ENCODE peak calls at places on chromosomes 16 and 17, in four cellular contexts. M is GM12878, F is SK-N-SH, X is IMR-90. W is an unnamed sample.

GRCh38 chr16:24921229-24921628 is 75.5 kb downstream of the SLC5A11 start:
- DNase-seq in M (no peak), F (no peak), X (no peak), W (no peak)

GRCh38 chr17:31408586-31408985 is 17.1 kb downstream of the RAB11FIP4 start:
- DNase-seq in M (no peak), F (no peak), X (no peak), W (no peak)

GRCh38 chr17:66855204-66855603 is 20.3 kb downstream of the CACNG5 start:
- DNase-seq in X (no peak), F (no peak), M (no peak), W (peak)

GRCh38 chr17:40191237-40192208 is 14.3 kb downstream of the RAPGEFL1 start:
- DNase-seq in M (peak), F (peak), X (peak), W (peak)

GRCh38 chr16:972316-973002 is 1.7 kb upstream of the LMF1 start:
- DNase-seq in X (no peak), M (no peak), F (no peak), W (no peak)

GRCh38 chr16:79612207-79612606 is 11.7 kb upstream of the MAF start:
- DNase-seq in M (no peak), X (no peak), F (no peak), W (no peak)

GRCh38 chr17:17561408-17562144 is 29.9 kb downstream of the PEMT start:
- DNase-seq in M (no peak), F (no peak), X (no peak), W (no peak)

GRCh38 chr16:87068316-87068715 is 248.9 kb downstream of the C16orf95 start:
- DNase-seq in M (no peak), F (no peak), X (no peak), W (no peak)

GRCh38 chr17:34579017-34579946 is at the start of gene TMEM132E:
- DNase-seq in M (no peak), F (peak), X (peak), W (no peak)

GRCh38 chr16:88681084-88681680 is 5.1 kb downstream of the SNAI3 start:
- DNase-seq in M (no peak), F (peak), X (no peak), W (peak)

GRCh38 chr17:65278050-65278819 is 141.1 kb downstream of the RGS9 start:
- DNase-seq in X (peak), F (peak), M (no peak), W (peak)

GRCh38 chr17:2197271-2197670 is 106.3 kb downstream of the SMG6 start:
- DNase-seq in M (no peak), X (no peak), F (no peak), W (no peak)

GRCh38 chr16:11182381-11182780 is 73.6 kb downstream of the SOCS1 start:
- DNase-seq in F (no peak), M (no peak), X (no peak), W (no peak)

GRCh38 chr16:78227855-78228254 is 128.4 kb downstream of the WWOX start:
- DNase-seq in M (no peak), F (peak), X (no peak), W (peak)

GRCh38 chr16:84712138-84712671 is 12.4 kb downstream of the USP10 start:
- DNase-seq in F (no peak), M (no peak), X (no peak), W (no peak)

GRCh38 chr17:35218901-35219300 is 24.0 kb upstream of the SLFN5 start:
- DNase-seq in M (no peak), X (no peak), F (no peak), W (no peak)

GRCh38 chr16:64773638-64774037 is 348.2 kb downstream of the CDH11 start:
- DNase-seq in F (peak), M (no peak), X (no peak), W (no peak)

GRCh38 chr16:88703486-88704309 is 2.5 kb downstream of the RNF166 start:
- DNase-seq in F (no peak), M (no peak), X (no peak), W (no peak)

GRCh38 chr16:55471448-55472097 is 7.4 kb upstream of the MMP2 start:
- DNase-seq in X (peak), M (no peak), F (no peak), W (no peak)

GRCh38 chr17:72422505-72423285 is 301.9 kb downstream of the SOX9 start:
- DNase-seq in F (peak), X (peak), M (peak), W (no peak)

GRCh38 chr16:9114842-9115241 is 23.4 kb downstream of the HAPSTR1 start:
- DNase-seq in M (no peak), X (no peak), F (no peak), W (no peak)

GRCh38 chr17:27327871-27328270 is 34.0 kb downstream of the WSB1 start:
- DNase-seq in F (no peak), X (peak), M (no peak), W (no peak)

GRCh38 chr16:80670170-80670865 is 129.5 kb downstream of the DYNLRB2 start:
- DNase-seq in F (no peak), X (no peak), M (no peak), W (no peak)

GRCh38 chr16:19595043-19595767 is 39.7 kb downstream of the VPS35L start:
- DNase-seq in X (peak), F (peak), M (no peak), W (no peak)

GRCh38 chr17:76735586-76736348 is 1.4 kb downstream of the SRSF2 start:
- DNase-seq in F (no peak), M (no peak), X (no peak), W (peak)

GRCh38 chr16:84036982-84037425 is 5.6 kb downstream of the SLC38A8 start:
- DNase-seq in F (no peak), X (no peak), M (no peak), W (no peak)

GRCh38 chr17:82598256-82599011 is 49.8 kb downstream of the WDR45B start:
- DNase-seq in X (peak), F (peak), M (no peak), W (no peak)

GRCh38 chr17:76791053-76791980 is 53.4 kb downstream of the MFSD11 start:
- DNase-seq in M (peak), F (peak), X (peak), W (peak)

GRCh38 chr16:81567987-81568748 is 123.6 kb downstream of the CMIP start:
- DNase-seq in F (no peak), M (no peak), X (peak), W (no peak)

GRCh38 chr17:64178011-64178825 is 48.3 kb upstream of the ERN1 start:
- DNase-seq in X (peak), F (peak), M (no peak), W (no peak)

GRCh38 chr17:18177137-18177536 is 6.5 kb upstream of the ALKBH5 start:
- DNase-seq in M (no peak), X (no peak), F (no peak), W (no peak)

GRCh38 chr17:68820476-68820824 is 134.7 kb downstream of the ABCA8 start:
- DNase-seq in X (no peak), F (no peak), M (no peak), W (no peak)

GRCh38 chr16:85428168-85428898 is 184.8 kb upstream of the GSE1 start:
- DNase-seq in F (peak), M (no peak), X (no peak), W (peak)

DNA sequence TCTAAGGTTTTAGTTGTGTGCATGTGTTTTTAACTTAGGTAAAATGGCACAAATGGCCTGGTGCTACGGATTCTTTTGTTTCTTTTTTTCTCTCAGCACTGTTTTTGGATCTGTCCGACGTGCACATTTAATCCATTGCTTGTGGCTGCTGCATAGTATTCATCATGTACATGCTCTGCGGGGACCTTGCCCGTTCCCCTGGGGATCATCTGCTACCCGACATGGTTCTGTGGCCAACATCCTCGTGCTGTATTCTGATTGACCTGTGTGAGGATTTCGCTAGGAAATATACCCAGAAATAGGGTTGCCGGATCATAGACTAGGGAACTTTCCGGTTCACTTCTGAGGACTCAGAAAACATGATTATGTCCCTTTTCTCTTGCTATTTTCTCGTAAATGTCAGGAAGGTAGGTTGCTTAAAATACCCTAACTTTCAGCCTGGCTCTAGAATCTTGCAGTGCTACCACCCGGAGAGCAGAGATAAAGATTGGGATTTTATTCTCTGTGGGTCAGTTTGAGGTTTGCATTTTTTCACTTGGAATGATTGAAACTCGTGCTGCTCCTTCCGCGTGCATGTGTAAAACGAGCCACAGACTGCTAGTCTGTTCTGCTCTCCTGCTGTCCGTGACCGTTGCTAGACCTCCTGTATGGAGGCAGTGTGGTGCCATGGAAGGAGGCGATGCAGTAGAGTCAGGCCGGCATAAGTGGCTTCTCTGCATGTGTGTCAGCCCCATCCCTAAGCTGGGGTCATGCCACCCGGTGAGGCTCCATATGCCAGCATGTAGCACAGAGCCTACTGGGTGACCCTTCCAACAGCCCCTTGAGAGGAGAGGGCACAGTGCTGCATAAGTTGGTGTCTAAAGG is 42.8 kb downstream of the LDHD start:
- DNase-seq in X (no peak), F (no peak), M (no peak), W (no peak)
- TF ChIP-seq RCOR1 in X (no peak), F (no peak), M (no peak), W (no peak)

GRCh38 chr17:42315402-42316156 is 27.3 kb downstream of the STAT5A start:
- DNase-seq in X (no peak), F (no peak), M (peak), W (peak)
- H2AFZ ChIP-seq in X (no peak), F (no peak), M (no peak), W (no peak)

GRCh38 chr17:33142703-33143299 is 150.3 kb downstream of the ASIC2 start:
- DNase-seq in F (no peak), M (no peak), X (peak), W (peak)

GRCh38 chr17:33140413-33141099 is 148.9 kb downstream of the SPACA3 start:
- DNase-seq in X (no peak), F (no peak), M (no peak), W (no peak)

DNA sequence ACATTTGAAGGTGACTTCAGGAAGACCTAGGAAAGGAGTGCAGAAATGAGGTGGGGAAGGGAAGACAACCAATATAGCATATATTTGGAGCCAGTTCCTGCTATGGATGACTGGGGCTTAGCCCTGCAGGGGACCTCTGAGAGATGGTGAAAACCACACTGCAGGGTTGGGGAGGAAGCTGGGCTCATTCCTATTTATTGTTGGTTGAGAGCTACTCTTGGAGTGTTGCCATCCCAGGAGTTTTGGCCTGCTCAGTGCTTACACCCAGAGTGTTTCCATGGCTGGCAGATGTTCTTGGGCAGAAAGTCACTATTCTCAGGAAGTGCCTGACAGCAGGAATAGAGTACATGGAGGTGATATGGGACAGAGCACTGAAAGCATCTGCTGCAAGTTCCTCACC is 145.8 kb downstream of the SPACA3 start:
- DNase-seq in X (no peak), M (no peak), F (no peak), W (no peak)
- TF ChIP-seq RCOR1 in X (no peak), M (no peak), F (no peak), W (no peak)

GRCh38 chr17:45273551-45273957 is 11.7 kb upstream of the SPATA32 start:
- DNase-seq in M (no peak), X (no peak), F (no peak), W (no peak)
- H2AFZ ChIP-seq in M (no peak), X (no peak), F (no peak), W (no peak)

GRCh38 chr16:66273036-66273435 is 93.5 kb upstream of the CDH5 start:
- DNase-seq in F (no peak), X (no peak), M (no peak), W (no peak)

GRCh38 chr16:66269631-66270332 is 96.7 kb upstream of the CDH5 start:
- DNase-seq in F (no peak), X (no peak), M (no peak), W (no peak)

GRCh38 chr16:66272461-66272860 is 94.0 kb upstream of the CDH5 start:
- DNase-seq in M (no peak), X (no peak), F (no peak), W (no peak)

GRCh38 chr16:66270333-66270927 is 96.1 kb upstream of the CDH5 start:
- DNase-seq in M (no peak), X (peak), F (peak), W (peak)

DNA sequence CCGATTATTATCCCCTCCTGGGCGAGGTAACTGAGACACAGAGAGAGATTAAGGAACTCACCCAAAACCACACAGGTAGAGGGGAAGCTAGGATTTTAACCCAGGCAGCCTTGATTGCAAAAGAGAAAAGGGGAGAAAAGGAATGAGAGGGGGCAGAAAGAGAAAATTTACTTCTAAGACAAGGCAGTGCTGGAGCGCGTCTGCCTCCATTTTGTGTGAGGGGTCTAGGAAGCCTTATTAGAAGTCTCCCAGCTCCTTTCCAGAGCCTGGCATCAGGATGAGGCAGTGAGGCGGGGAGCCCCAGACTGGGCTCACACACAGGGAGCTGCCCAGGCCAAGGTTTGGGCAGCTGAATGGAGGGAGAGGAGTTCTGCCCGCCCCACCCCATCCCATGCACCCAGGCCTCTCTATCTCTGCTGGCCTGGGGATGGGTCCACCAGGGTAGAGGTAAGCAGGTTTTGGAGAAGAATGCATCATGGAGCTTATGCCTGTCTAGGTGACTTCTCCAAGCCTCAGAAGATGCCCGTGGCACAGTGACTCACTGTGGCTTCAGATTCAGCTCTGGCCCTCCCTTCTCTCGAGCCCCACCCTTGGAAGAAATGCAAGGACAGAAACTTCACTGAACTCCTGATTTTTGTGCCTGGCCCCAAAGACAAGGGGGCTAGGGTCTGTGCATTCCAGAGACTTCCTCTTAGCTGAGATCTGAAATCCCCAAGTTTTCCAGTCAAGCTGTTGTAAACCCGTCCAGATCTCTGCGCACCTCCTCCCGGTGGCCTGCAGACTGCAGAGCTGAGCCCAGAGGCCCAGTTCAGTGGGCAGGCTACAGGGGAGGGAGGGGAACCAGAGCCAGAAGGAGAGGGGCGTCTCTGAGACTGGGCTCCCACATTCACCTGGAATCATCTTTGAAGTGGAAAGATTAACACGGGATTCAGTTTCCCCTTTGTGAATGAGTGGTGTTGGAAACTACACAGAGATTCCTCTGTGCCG is 95.1 kb upstream of the CDH5 start:
- DNase-seq in X (no peak), M (no peak), F (no peak), W (no peak)
- TF ChIP-seq RCOR1 in X (no peak), M (no peak), F (no peak), W (no peak)

W was measured in K562.